ENCODE peak calls at places on chromosomes 11 and 22, in five cellular contexts. E is fibroblast of mammary gland, K is fibroblast of the aortic adventitia, T is IMR-90, U is Peyer's patch. C is an unnamed sample.

GRCh38 chr11:70883973-70884688 is 368.2 kb downstream of the SHANK2 start:
- DNase-seq in E (peak; percentile 9), K (peak; percentile 56), T (no peak), U (no peak), C (no peak)

GRCh38 chr11:79025622-79026021 is 415.2 kb downstream of the TENM4 start:
- DNase-seq in E (no peak), K (no peak), T (no peak), U (no peak), C (no peak)

GRCh38 chr11:45264839-45265515 is 21.2 kb downstream of the SYT13 start:
- DNase-seq in E (peak; percentile 92), K (peak; percentile 85), T (peak; percentile 87), U (no peak), C (peak; percentile 82)

GRCh38 chr11:10806206-10806605 is 2.5 kb downstream of the EIF4G2 start:
- DNase-seq in E (no peak), K (no peak), T (no peak), U (no peak), C (no peak)

GRCh38 chr11:3626250-3626960 is 15.4 kb downstream of the ART5 start:
- DNase-seq in E (no peak), K (no peak), T (no peak), U (peak; percentile 62), C (no peak)

GRCh38 chr11:100756556-100756955 is 69.5 kb downstream of the ARHGAP42 start:
- DNase-seq in E (no peak), K (peak; percentile 19), T (no peak), U (no peak), C (no peak)

GRCh38 chr22:45878901-45879551 is 97.9 kb downstream of the WNT7B start:
- DNase-seq in E (no peak), K (no peak), T (no peak), U (no peak), C (no peak)

GRCh38 chr22:47786650-47787290 is 1024.3 kb downstream of the TBC1D22A start:
- DNase-seq in E (no peak), K (no peak), T (no peak), U (no peak), C (no peak)

GRCh38 chr11:44952500-44953260 is 2.0 kb upstream of the TP53I11 start:
- DNase-seq in E (no peak), K (no peak), T (no peak), U (no peak), C (no peak)

GRCh38 chr11:16809901-16810668 is 71.6 kb downstream of the C11orf58 start:
- DNase-seq in E (peak; percentile 67), K (peak; percentile 47), T (peak; percentile 33), U (no peak), C (no peak)

GRCh38 chr22:35695202-35695601 is 22.5 kb upstream of the APOL5 start:
- DNase-seq in E (no peak), K (no peak), T (no peak), U (no peak), C (no peak)

GRCh38 chr11:73513707-73514106 is 84.2 kb downstream of the FAM168A start:
- DNase-seq in E (no peak), K (no peak), T (no peak), U (no peak), C (no peak)

GRCh38 chr11:60985991-60986915 is 14.8 kb downstream of the CD6 start:
- DNase-seq in E (peak; percentile 43), K (peak; percentile 33), T (peak; percentile 46), U (peak; percentile 94), C (peak; percentile 40)

GRCh38 chr11:95680169-95680929 is 109.2 kb downstream of the FAM76B start:
- DNase-seq in E (peak; percentile 78), K (peak; percentile 95), T (peak; percentile 85), U (no peak), C (no peak)

GRCh38 chr22:48939441-48940265 is 888.0 kb downstream of the BRD1 start:
- DNase-seq in E (no peak), K (no peak), T (no peak), U (no peak), C (no peak)

GRCh38 chr22:30017824-30018223 is 62.4 kb upstream of the HORMAD2 start:
- DNase-seq in E (no peak), K (no peak), T (no peak), U (no peak), C (no peak)

GRCh38 chr22:46706060-46706459 is 32.0 kb downstream of the CERK start:
- DNase-seq in E (no peak), K (no peak), T (no peak), U (no peak), C (no peak)

GRCh38 chr11:12170984-12171383 is 60.6 kb downstream of the MICAL2 start:
- DNase-seq in E (peak; percentile 89), K (peak; percentile 98), T (peak; percentile 49), U (no peak), C (no peak)

GRCh38 chr11:36672815-36673450 is 74.9 kb upstream of the RAG2 start:
- DNase-seq in E (peak; percentile 58), K (peak; percentile 66), T (peak; percentile 58), U (no peak), C (peak; percentile 59)

GRCh38 chr11:117464778-117465177 is 137.1 kb downstream of the CEP164 start:
- DNase-seq in E (no peak), K (no peak), T (no peak), U (no peak), C (no peak)

GRCh38 chr11:9052316-9052715 is 39.1 kb downstream of the SCUBE2 start:
- DNase-seq in E (no peak), K (no peak), T (no peak), U (no peak), C (no peak)

GRCh38 chr11:47270331-47271271 is 668 bp downstream of the MADD start:
- DNase-seq in E (peak; percentile 74), K (peak; percentile 67), T (peak; percentile 72), U (peak; percentile 56), C (peak; percentile 55)
- TF ChIP-seq CTCF in E (peak; percentile 20), K (peak; percentile 14), T (peak; percentile 16), U (no peak), C (peak; percentile 49)

DNA sequence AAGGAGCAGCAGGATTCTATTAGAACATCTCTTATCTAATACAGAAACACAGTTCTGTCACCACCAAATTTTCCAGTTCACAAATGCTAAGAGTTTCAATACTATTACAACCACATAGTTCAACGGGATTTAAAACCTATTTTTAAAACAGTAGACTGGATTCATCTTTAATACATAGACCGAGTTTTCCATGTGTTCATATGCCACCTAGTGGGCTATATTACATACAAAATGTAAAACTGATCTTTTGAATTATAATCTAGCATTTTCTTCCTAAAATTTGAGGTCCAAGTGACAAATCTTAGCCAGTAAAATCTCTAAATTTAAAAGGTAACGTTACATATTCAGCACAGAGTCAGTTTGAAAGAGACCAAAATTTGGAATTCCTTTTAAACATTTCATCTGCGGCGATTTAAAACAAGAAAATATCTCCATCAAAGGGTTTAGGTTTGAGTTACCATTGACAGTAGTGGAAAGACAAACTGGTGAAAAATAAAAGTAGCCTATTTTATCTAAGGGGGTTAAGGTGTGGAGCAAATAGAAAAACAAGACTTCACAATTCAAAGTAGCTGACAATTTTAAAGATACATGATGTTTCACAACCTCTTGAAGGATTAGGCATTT is 269.3 kb upstream of the MPPED2 start:
- DNase-seq in E (peak; percentile 2), K (peak; percentile 4), T (peak; percentile 29), U (no peak), C (no peak)
- TF ChIP-seq CTCF in E (peak; percentile 3), K (peak; percentile 17), T (peak; percentile 48), U (no peak), C (peak; percentile 54)

GRCh38 chr22:50102946-50103345 is 13.1 kb downstream of the MOV10L1 start:
- DNase-seq in E (no peak), K (no peak), T (no peak), U (no peak), C (no peak)
- TF ChIP-seq CTCF in E (no peak), K (no peak), T (no peak), U (no peak), C (no peak)

DNA sequence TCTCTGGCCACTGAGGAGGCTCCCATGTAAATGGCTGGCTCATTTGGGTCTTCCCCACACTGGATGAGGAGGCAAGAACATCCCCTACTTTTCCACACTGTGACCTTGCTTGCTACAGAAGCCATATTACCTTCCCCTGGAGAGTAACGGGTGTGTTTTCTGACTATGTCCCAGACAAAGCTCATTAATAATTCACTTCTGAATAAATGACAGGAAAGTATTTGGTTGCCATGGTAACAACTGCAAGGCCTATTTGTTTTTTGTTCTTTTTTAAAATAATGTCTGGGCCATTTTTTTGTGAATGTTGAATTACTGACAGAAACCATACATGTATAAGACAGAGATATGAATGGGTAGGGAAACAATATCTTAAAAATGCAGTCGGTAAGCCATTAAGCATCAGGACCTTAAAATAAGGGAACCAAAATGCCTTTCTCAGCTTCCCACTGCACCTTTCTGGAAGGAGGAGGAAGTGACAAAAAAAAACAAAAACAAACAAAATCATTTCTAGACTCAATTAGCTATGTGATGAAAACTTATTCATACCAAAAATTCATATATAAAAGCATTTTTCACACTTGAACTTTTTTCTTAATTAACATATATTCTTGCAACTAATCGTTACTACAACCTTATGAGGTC is 31.9 kb downstream of the SLC1A2 start:
- DNase-seq in E (peak; percentile 55), K (peak; percentile 12), T (peak; percentile 53), U (no peak), C (no peak)
- TF ChIP-seq CTCF in E (peak; percentile 56), K (no peak), T (peak; percentile 60), U (no peak), C (no peak)

DNA sequence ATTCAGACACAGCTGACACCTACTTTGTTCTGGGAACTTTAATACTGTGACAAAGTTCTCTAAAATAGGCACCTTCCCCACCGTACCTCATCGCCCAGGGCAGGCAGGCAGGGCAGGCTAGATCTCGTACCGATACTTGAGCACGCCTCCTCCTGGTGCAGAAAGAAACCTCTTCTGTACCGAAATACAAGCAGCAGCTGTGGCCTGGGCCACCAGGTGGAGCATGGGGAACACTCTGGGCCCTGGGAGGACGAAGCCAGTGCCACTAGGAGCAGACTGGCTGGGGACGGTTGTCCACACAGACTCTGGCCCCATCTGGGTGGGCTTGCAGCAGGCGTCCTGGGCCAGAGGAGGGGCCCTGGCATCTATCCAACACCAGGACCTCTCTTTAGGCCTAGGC is 12.8 kb downstream of the PMM1 start:
- DNase-seq in E (peak; percentile 55), K (peak; percentile 41), T (peak; percentile 52), U (peak; percentile 62), C (peak; percentile 60)
- TF ChIP-seq CTCF in E (peak; percentile 57), K (peak; percentile 58), T (peak; percentile 64), U (no peak), C (peak; percentile 76)

DNA sequence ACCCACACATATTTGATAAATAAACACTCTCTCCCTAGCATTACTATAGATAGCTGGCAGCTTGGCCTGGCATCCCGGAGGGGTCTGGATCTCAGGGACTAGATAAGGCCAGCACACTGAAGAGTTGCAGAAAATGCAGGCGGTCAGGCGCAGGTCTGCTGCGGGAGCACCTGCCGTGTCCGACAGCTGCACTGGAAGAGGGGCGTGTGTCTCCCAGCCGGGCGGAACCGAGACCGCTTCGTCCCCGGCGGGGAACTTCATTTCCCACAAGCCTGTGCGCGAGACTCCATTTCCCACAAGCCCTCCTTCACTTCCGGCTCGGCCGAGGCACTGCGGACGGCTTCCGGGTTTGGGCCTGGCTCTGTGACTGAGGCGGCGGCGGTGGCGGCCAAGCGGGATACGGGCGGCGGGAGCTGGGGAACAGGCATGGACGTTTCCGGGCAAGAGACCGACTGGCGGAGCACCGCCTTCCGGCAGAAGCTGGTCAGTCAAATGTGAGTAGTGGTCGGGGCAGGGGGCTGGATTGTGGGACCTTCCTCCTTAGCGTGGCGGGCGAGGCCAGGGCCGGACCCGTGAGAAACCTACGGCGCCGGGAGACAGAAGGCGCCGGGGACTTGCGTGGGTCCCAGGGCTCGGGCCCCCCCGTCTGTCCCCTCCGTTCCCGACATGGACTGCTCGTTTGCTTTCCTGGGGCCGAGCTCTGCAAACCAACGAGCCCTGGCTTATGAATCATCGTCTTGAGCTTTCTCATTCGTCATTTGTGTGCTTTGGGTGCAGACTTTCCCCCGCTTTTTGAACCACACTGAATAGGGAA is at the start of gene MED15:
- DNase-seq in E (peak; percentile 91), K (peak; percentile 84), T (peak; percentile 89), U (peak; percentile 96), C (peak; percentile 84)
- TF ChIP-seq CTCF in E (no peak), K (no peak), T (no peak), U (no peak), C (no peak)

C was measured in HFFc6.